ENCODE peak calls at places on chromosomes 1 and 21, in four cellular contexts. I is NCI-H1694 treated with DMSO at 0.1 percent for 48 hours, Y is lower leg skin, V is kidney tubule cell. K is an unnamed sample.

GRCh38 chr1:42690477-42691156 is 8.4 kb downstream of the YBX1 start:
- DNase-seq in I (no peak), Y (no peak), V (peak), K (no peak)

GRCh38 chr1:226646026-226646869 is 92.8 kb downstream of the ITPKB start:
- DNase-seq in I (no peak), Y (peak), V (no peak), K (no peak)

GRCh38 chr1:156245451-156246232 is 2.2 kb downstream of the PAQR6 start:
- DNase-seq in I (peak), Y (no peak), V (peak), K (no peak)

GRCh38 chr1:110498270-110498669 is 20.7 kb downstream of the KCNA10 start:
- DNase-seq in I (no peak), Y (no peak), V (no peak), K (no peak)

GRCh38 chr1:234724517-234725176 is 114.7 kb upstream of the IRF2BP2 start:
- DNase-seq in I (no peak), Y (peak), V (no peak), K (peak)

GRCh38 chr21:36863260-36863659 is 103.2 kb downstream of the HLCS start:
- DNase-seq in I (no peak), Y (no peak), V (no peak), K (no peak)

GRCh38 chr1:242425232-242425631 is 99.3 kb downstream of the PLD5 start:
- DNase-seq in I (peak), Y (no peak), V (peak), K (no peak)

GRCh38 chr1:11790880-11791715 is 14.7 kb downstream of the MTHFR start:
- DNase-seq in I (no peak), Y (peak), V (peak), K (no peak)

GRCh38 chr1:164774819-164775654 is 216.1 kb downstream of the PBX1 start:
- DNase-seq in I (no peak), Y (no peak), V (no peak), K (no peak)

GRCh38 chr1:160997323-160998038 is 23.5 kb downstream of the F11R start:
- DNase-seq in I (peak), Y (peak), V (peak), K (peak)

GRCh38 chr1:163178628-163179027 is 24.1 kb downstream of the RGS5 start:
- DNase-seq in I (no peak), Y (no peak), V (no peak), K (no peak)

GRCh38 chr1:206591696-206592095 is 20.6 kb downstream of the EIF2D start:
- DNase-seq in I (no peak), Y (no peak), V (no peak), K (no peak)

GRCh38 chr21:42676799-42677198 is 23.4 kb downstream of the PDE9A start:
- DNase-seq in I (no peak), Y (no peak), V (no peak), K (no peak)

GRCh38 chr1:9715536-9716226 is 64.2 kb downstream of the PIK3CD start:
- DNase-seq in I (no peak), Y (no peak), V (no peak), K (no peak)

GRCh38 chr1:43315481-43315880 is 14.7 kb downstream of the TIE1 start:
- DNase-seq in I (no peak), Y (no peak), V (no peak), K (no peak)

GRCh38 chr1:48200166-48200900 is 22.2 kb upstream of the SLC5A9 start:
- DNase-seq in I (no peak), Y (no peak), V (no peak), K (no peak)

GRCh38 chr1:118247593-118247992 is 62.6 kb upstream of the SPAG17 start:
- DNase-seq in I (no peak), Y (no peak), V (peak), K (peak)

GRCh38 chr1:160622885-160623633 is 23.8 kb downstream of the SLAMF1 start:
- DNase-seq in I (no peak), Y (no peak), V (no peak), K (no peak)

GRCh38 chr1:116708255-116708900 is 40.8 kb upstream of the IGSF3 start:
- DNase-seq in I (no peak), Y (no peak), V (no peak), K (no peak)

GRCh38 chr1:243341074-243341473 is 85.2 kb downstream of the SDCCAG8 start:
- DNase-seq in I (no peak), Y (no peak), V (no peak), K (no peak)

GRCh38 chr1:19374926-19375325 is 62.8 kb downstream of the SLC66A1 start:
- DNase-seq in I (no peak), Y (no peak), V (no peak), K (no peak)

GRCh38 chr1:32623775-32624174 is 26.6 kb downstream of the ZBTB8OS start:
- DNase-seq in I (no peak), Y (no peak), V (no peak), K (no peak)

GRCh38 chr1:156707486-156708244 is 2.3 kb upstream of the CRABP2 start:
- DNase-seq in I (no peak), Y (no peak), V (no peak), K (no peak)

GRCh38 chr1:86231076-86231475 is 74.5 kb upstream of the COL24A1 start:
- DNase-seq in I (no peak), Y (no peak), V (no peak), K (no peak)